ENCODE peak calls at places on chromosomes 12 and 14, in six cellular contexts. U, D, Y, S, G and E are unnamed samples.

GRCh38 chr12:98736352-98737326 is 91.5 kb downstream of the APAF1 start:
- DNase-seq in U (peak; percentile 15), D (no peak), Y (no peak), S (no peak), G (peak; percentile 48), E (no peak)

GRCh38 chr14:103732868-103733626 is 17.4 kb downstream of the ZFYVE21 start:
- DNase-seq in U (no peak), D (no peak), Y (no peak), S (no peak), G (no peak), E (no peak)

GRCh38 chr14:62117010-62117717 is 354.9 kb downstream of the SNAPC1 start:
- DNase-seq in U (peak; percentile 14), D (peak; percentile 16), Y (peak; percentile 5), S (peak; percentile 26), G (peak; percentile 88), E (peak; percentile 34)

GRCh38 chr12:101902641-101903040 is 25.3 kb downstream of the DRAM1 start:
- DNase-seq in U (no peak), D (no peak), Y (no peak), S (no peak), G (no peak), E (no peak)

GRCh38 chr14:75471059-75471458 is 43.2 kb downstream of the JDP2 start:
- DNase-seq in U (no peak), D (no peak), Y (no peak), S (no peak), G (no peak), E (no peak)

GRCh38 chr14:69464829-69465228 is 19.7 kb upstream of the PLEKHD1 start:
- DNase-seq in U (no peak), D (no peak), Y (no peak), S (no peak), G (no peak), E (no peak)

GRCh38 chr12:64450711-64451486 is 1.0 kb upstream of the TBK1 start:
- DNase-seq in U (no peak), D (no peak), Y (no peak), S (peak; percentile 22), G (peak; percentile 12), E (peak; percentile 81)

GRCh38 chr14:77071938-77072388 is 26.1 kb upstream of the CIPC start:
- DNase-seq in U (no peak), D (no peak), Y (no peak), S (no peak), G (no peak), E (no peak)

GRCh38 chr14:94080606-94081385 is at the start of the genes DDX24 and IFI27L1:
- DNase-seq in U (peak; percentile 93), D (peak; percentile 94), Y (peak; percentile 96), S (peak; percentile 97), G (peak; percentile 96), E (peak; percentile 74)

GRCh38 chr12:45336762-45337596 is 121.1 kb downstream of the ANO6 start:
- DNase-seq in U (peak; percentile 24), D (no peak), Y (no peak), S (no peak), G (no peak), E (peak; percentile 62)

GRCh38 chr12:57332646-57333312 is 81.8 kb upstream of the STAC3 start:
- DNase-seq in U (no peak), D (no peak), Y (no peak), S (no peak), G (no peak), E (no peak)

GRCh38 chr12:46480724-46481123 is 108.2 kb upstream of the SLC38A2 start:
- DNase-seq in U (no peak), D (no peak), Y (no peak), S (no peak), G (no peak), E (no peak)

GRCh38 chr12:33000016-33000415 is 103.4 kb upstream of the PKP2 start:
- DNase-seq in U (no peak), D (no peak), Y (no peak), S (no peak), G (no peak), E (no peak)

GRCh38 chr12:79689041-79689476 is 1.7 kb downstream of the PAWR start:
- DNase-seq in U (peak; percentile 44), D (no peak), Y (no peak), S (no peak), G (no peak), E (no peak)

GRCh38 chr14:98270201-98270600 is 1001.8 kb downstream of the BCL11B start:
- DNase-seq in U (no peak), D (no peak), Y (no peak), S (no peak), G (no peak), E (no peak)

GRCh38 chr12:112190626-112191025 is 65.3 kb downstream of the TRAFD1 start:
- DNase-seq in U (no peak), D (no peak), Y (no peak), S (peak; percentile 77), G (no peak), E (no peak)

GRCh38 chr12:47808049-47808448 is 11.7 kb downstream of the HDAC7 start:
- DNase-seq in U (no peak), D (peak; percentile 47), Y (peak; percentile 56), S (peak; percentile 41), G (no peak), E (no peak)

GRCh38 chr12:118183155-118183554 is 47.2 kb downstream of the PEBP1 start:
- DNase-seq in U (no peak), D (no peak), Y (no peak), S (no peak), G (no peak), E (no peak)

GRCh38 chr12:122896662-122897061 is 738 bp upstream of the VPS37B start:
- DNase-seq in U (no peak), D (no peak), Y (no peak), S (no peak), G (no peak), E (no peak)
- H3K4me3 ChIP-seq in U (no peak overlapping the region), D (peak overlapping the region; percentile 80), Y (no peak overlapping the region), S (no peak overlapping the region), G (no peak overlapping the region), E (no peak overlapping the region)

GRCh38 chr12:53211476-53212381 is 4.7 kb upstream of the ITGB7 start:
- DNase-seq in U (peak; percentile 48), D (no peak), Y (no peak), S (no peak), G (peak; percentile 56), E (no peak)

GRCh38 chr12:53210843-53211242 is 3.8 kb upstream of the ITGB7 start:
- DNase-seq in U (no peak), D (no peak), Y (no peak), S (no peak), G (no peak), E (no peak)

GRCh38 chr12:53208435-53208834 is 1.4 kb upstream of the ITGB7 start:
- DNase-seq in U (no peak), D (no peak), Y (no peak), S (no peak), G (no peak), E (no peak)

GRCh38 chr12:53207042-53207441 is at the start of gene ITGB7:
- DNase-seq in U (no peak), D (peak; percentile 26), Y (no peak), S (peak; percentile 83), G (no peak), E (no peak)

GRCh38 chr12:53208877-53209463 is 1.9 kb upstream of the ITGB7 start:
- DNase-seq in U (no peak), D (no peak), Y (no peak), S (no peak), G (no peak), E (no peak)
- H3K4me3 ChIP-seq in U (no peak overlapping the region), D (peak overlapping the region; percentile 36), Y (no peak overlapping the region), S (no peak overlapping the region), G (no peak overlapping the region), E (no peak overlapping the region)

GRCh38 chr14:22558221-22558913 is 30.7 kb downstream of the DAD1 start:
- DNase-seq in U (no peak), D (peak; percentile 39), Y (no peak), S (no peak), G (no peak), E (no peak)
- H3K4me3 ChIP-seq in U (no peak overlapping the region), D (peak overlapping the region; percentile 60), Y (no peak overlapping the region), S (no peak overlapping the region), G (no peak overlapping the region), E (no peak overlapping the region)

GRCh38 chr12:6871052-6871957 is 1.8 kb downstream of the SPSB2 start:
- DNase-seq in U (peak; percentile 82), D (no peak), Y (no peak), S (peak; percentile 89), G (peak; percentile 48), E (no peak)
- H3K4me3 ChIP-seq in U (peak overlapping the region; percentile 77), D (peak overlapping the region; percentile 99), Y (peak overlapping the region; percentile 96), S (peak overlapping the region; percentile 80), G (peak overlapping the region; percentile 86), E (peak overlapping the region; percentile 78)

DNA sequence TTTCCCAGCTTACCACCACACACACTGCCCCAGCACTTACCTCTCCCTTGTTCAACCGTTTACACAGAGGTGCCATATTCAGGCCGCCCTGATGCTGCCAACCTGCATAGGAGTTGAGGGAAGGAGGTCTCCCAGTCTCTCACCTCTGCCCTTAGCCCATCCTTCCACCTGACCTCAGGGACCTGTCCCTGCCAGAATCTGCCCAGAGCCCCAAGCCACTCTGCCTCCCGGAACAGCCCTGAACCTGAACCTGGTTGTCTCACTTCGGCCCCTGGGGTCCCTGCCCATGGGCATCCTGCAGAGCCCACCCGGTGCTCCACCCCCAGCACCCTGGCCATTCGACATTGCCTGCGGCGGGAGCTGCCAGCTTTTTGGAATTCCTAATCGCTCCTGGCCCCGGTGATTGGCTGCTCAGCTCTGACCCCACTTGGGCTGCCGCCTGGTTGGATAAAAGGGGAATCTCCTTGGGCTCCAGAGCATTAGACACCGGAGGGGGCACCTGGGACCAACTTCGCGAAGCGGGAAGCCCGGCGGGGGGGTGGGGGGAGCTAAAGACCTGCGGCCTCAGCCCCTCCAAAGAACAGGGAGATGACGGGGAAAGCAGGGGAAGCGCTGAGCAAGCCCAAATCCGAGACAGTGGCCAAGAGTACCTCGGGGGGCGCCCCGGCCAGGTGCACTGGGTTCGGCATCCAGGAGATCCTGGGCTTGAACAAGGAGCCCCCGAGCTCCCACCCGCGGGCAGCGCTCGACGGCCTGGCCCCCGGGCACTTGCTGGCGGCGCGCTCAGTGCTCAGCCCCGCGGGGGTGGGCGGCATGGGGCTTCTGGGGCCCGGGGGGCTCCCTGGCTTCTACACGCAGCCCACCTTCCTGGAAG is at the start of gene VSX2:
- DNase-seq in U (no peak), D (no peak), Y (no peak), S (no peak), G (no peak), E (no peak)
- H3K4me3 ChIP-seq in U (no peak within 1 kb of the TSS), D (peak within 1 kb of the TSS; percentile 30), Y (peak within 1 kb of the TSS; percentile 51), S (peak within 1 kb of the TSS; percentile 4), G (no peak within 1 kb of the TSS), E (no peak within 1 kb of the TSS)